ENCODE peak calls at places on chromosomes 5 and 9, in nine cellular contexts. M is LoVo, Q is frontal cortex, X is NCI-H1048, P is GM12865, B is GM03348, D is foreskin fibroblast, C is nucleus accumbens, U is heart right ventricle. T is an unnamed sample.

GRCh38 chr5:88438006-88438405 is 169.4 kb upstream of the TMEM161B start:
- DNase-seq in M (no peak), Q (no peak), X (no peak), P (no peak), B (no peak), D (no peak), C (no peak), U (no peak), T (no peak)

GRCh38 chr9:69546265-69546664 is 125.9 kb downstream of the APBA1 start:
- DNase-seq in M (no peak), Q (no peak), X (no peak), P (no peak), B (peak), D (no peak), C (peak), U (no peak), T (peak)

GRCh38 chr9:33082538-33083326 is 6.3 kb upstream of the SMU1 start:
- DNase-seq in M (no peak), Q (no peak), X (no peak), P (peak), B (no peak), D (no peak), C (peak), U (no peak), T (peak)

GRCh38 chr9:4297151-4297794 is 2.6 kb downstream of the GLIS3 start:
- DNase-seq in M (peak), Q (peak), X (no peak), P (peak), B (peak), D (peak), C (peak), U (peak), T (peak)

GRCh38 chr9:133762488-133763271 is 24.5 kb upstream of the SARDH start:
- DNase-seq in M (no peak), Q (no peak), X (no peak), P (no peak), B (no peak), D (no peak), C (no peak), U (no peak), T (no peak)

GRCh38 chr9:91680129-91680528 is 256.5 kb upstream of the NFIL3 start:
- DNase-seq in M (no peak), Q (no peak), X (no peak), P (no peak), B (no peak), D (no peak), C (no peak), U (no peak), T (no peak)

GRCh38 chr9:138057726-138058125 is 180.1 kb downstream of the CACNA1B start:
- DNase-seq in M (no peak), Q (no peak), X (no peak), P (no peak), B (no peak), D (no peak), C (no peak), U (no peak), T (no peak)

GRCh38 chr5:4947899-4948556 is 192.1 kb upstream of the ADAMTS16 start:
- DNase-seq in M (no peak), Q (no peak), X (no peak), P (no peak), B (no peak), D (no peak), C (no peak), U (no peak), T (no peak)

GRCh38 chr9:136493567-136493971 is 10.7 kb upstream of the SEC16A start:
- DNase-seq in M (no peak), Q (no peak), X (no peak), P (no peak), B (no peak), D (no peak), C (peak), U (peak), T (no peak)

GRCh38 chr9:109886617-109887016 is 106.6 kb downstream of the PALM2AKAP2 start:
- DNase-seq in M (no peak), Q (no peak), X (no peak), P (peak), B (no peak), D (no peak), C (no peak), U (no peak), T (no peak)

GRCh38 chr5:99122976-99123375 is 194.2 kb upstream of the CHD1 start:
- DNase-seq in M (no peak), Q (no peak), X (no peak), P (no peak), B (no peak), D (no peak), C (no peak), U (no peak), T (no peak)

GRCh38 chr5:134503937-134504437 is 21.5 kb upstream of the JADE2 start:
- DNase-seq in M (no peak), Q (no peak), X (no peak), P (no peak), B (peak), D (peak), C (no peak), U (no peak), T (no peak)

GRCh38 chr5:102196481-102196880 is 99.6 kb downstream of the SLCO4C1 start:
- DNase-seq in M (no peak), Q (no peak), X (no peak), P (no peak), B (no peak), D (no peak), C (no peak), U (no peak), T (no peak)

GRCh38 chr5:442335-443238 is at the start of gene EXOC3:
- DNase-seq in M (peak), Q (peak), X (peak), P (peak), B (peak), D (peak), C (peak), U (peak), T (peak)

GRCh38 chr9:128690684-128691034 is 1.6 kb downstream of the SET start:
- DNase-seq in M (no peak), Q (no peak), X (no peak), P (no peak), B (no peak), D (no peak), C (no peak), U (no peak), T (no peak)

GRCh38 chr9:75633658-75634057 is 256.8 kb upstream of the PCSK5 start:
- DNase-seq in M (no peak), Q (no peak), X (no peak), P (no peak), B (no peak), D (no peak), C (no peak), U (no peak), T (no peak)

GRCh38 chr9:13557724-13558123 is 278.2 kb upstream of the MPDZ start:
- DNase-seq in M (no peak), Q (no peak), X (no peak), P (no peak), B (no peak), D (no peak), C (no peak), U (no peak), T (peak)

GRCh38 chr5:109113608-109114007 is 296.2 kb downstream of the PJA2 start:
- DNase-seq in M (no peak), Q (no peak), X (no peak), P (no peak), B (no peak), D (no peak), C (no peak), U (no peak), T (no peak)

GRCh38 chr9:132183134-132183533 is 21.3 kb downstream of the NTNG2 start:
- DNase-seq in M (no peak), Q (no peak), X (no peak), P (no peak), B (no peak), D (no peak), C (no peak), U (no peak), T (no peak)

GRCh38 chr5:86546050-86546449 is 71.7 kb upstream of the COX7C start:
- DNase-seq in M (no peak), Q (no peak), X (no peak), P (no peak), B (no peak), D (no peak), C (no peak), U (no peak), T (no peak)

GRCh38 chr5:112784726-112785125 is 47.0 kb downstream of the APC start:
- DNase-seq in M (no peak), Q (no peak), X (no peak), P (no peak), B (no peak), D (no peak), C (no peak), U (no peak), T (no peak)

GRCh38 chr9:35279946-35280345 is 118.1 kb downstream of the UNC13B start:
- DNase-seq in M (no peak), Q (no peak), X (no peak), P (no peak), B (no peak), D (no peak), C (no peak), U (no peak), T (no peak)

GRCh38 chr9:109118802-109119438 is 827 bp downstream of the TMEM245 start:
- DNase-seq in M (no peak), Q (no peak), X (no peak), P (peak), B (peak), D (no peak), C (no peak), U (no peak), T (no peak)

GRCh38 chr9:136483589-136484152 is 831 bp upstream of the SEC16A start:
- DNase-seq in M (peak), Q (peak), X (peak), P (peak), B (peak), D (peak), C (peak), U (peak), T (peak)

GRCh38 chr5:98769006-98769255 is 4.5 kb upstream of the RGMB start:
- DNase-seq in M (peak), Q (peak), X (peak), P (no peak), B (peak), D (no peak), C (peak), U (peak), T (no peak)

GRCh38 chr5:37776826-37777225 is 63.0 kb downstream of the GDNF start:
- DNase-seq in M (no peak), Q (no peak), X (no peak), P (no peak), B (peak), D (peak), C (no peak), U (no peak), T (no peak)

GRCh38 chr5:15168397-15168796 is 296.8 kb upstream of the ANKH start:
- DNase-seq in M (no peak), Q (no peak), X (no peak), P (no peak), B (no peak), D (no peak), C (no peak), U (no peak), T (no peak)

GRCh38 chr9:79912641-79913040 is 340.9 kb downstream of the TLE4 start:
- DNase-seq in M (no peak), Q (no peak), X (no peak), P (no peak), B (no peak), D (no peak), C (no peak), U (no peak), T (no peak)

GRCh38 chr9:30075451-30076199 is 2308.8 kb upstream of the ACO1 start:
- DNase-seq in M (peak), Q (no peak), X (no peak), P (peak), B (no peak), D (no peak), C (no peak), U (no peak), T (no peak)

GRCh38 chr5:133409210-133409674 is 203.1 kb downstream of the FSTL4 start:
- DNase-seq in M (no peak), Q (no peak), X (no peak), P (no peak), B (no peak), D (no peak), C (no peak), U (no peak), T (no peak)

T was measured in pons.